ENCODE peak calls at places on chromosomes 6 and 20, in nine cellular contexts. K is neural progenitor cell; S is left ventricle myocardium inferior; E is colonic mucosa; F is A549; V is AG04449; P is fibroblast of mammary gland; A is AG04450; T is CD8-positive, alpha-beta T cell. J is an unnamed sample.

GRCh38 chr6:38876470-38876869 is 161.4 kb downstream of the DNAH8 start:
- DNase-seq in K (peak; percentile 17), S (no peak), E (peak; percentile 17), F (no peak), V (no peak), P (peak; percentile 21), A (no peak), T (peak; percentile 49), J (peak; percentile 70)

GRCh38 chr6:1767481-1768246 is 157.9 kb downstream of the FOXC1 start:
- DNase-seq in K (no peak), S (peak; percentile 56), E (no peak), F (peak; percentile 2), V (no peak), P (peak; percentile 79), A (no peak), T (no peak), J (no peak)

GRCh38 chr6:142926177-142926493 is 18.8 kb downstream of the HIVEP2 start:
- DNase-seq in K (no peak), S (no peak), E (no peak), F (no peak), V (no peak), P (no peak), A (no peak), T (no peak), J (no peak)

GRCh38 chr6:72724545-72724944 is 102.7 kb downstream of the KCNQ5 start:
- DNase-seq in K (no peak), S (no peak), E (no peak), F (no peak), V (no peak), P (peak; percentile 5), A (no peak), T (no peak), J (no peak)

GRCh38 chr6:14661188-14661587 is 543.6 kb downstream of the CD83 start:
- DNase-seq in K (no peak), S (no peak), E (no peak), F (peak; percentile 6), V (peak; percentile 19), P (no peak), A (no peak), T (peak; percentile 50), J (peak; percentile 20)

GRCh38 chr6:148441454-148441911 is 98.8 kb downstream of the SASH1 start:
- DNase-seq in K (no peak), S (no peak), E (no peak), F (peak; percentile 55), V (no peak), P (peak; percentile 83), A (no peak), T (no peak), J (no peak)

GRCh38 chr6:43036712-43037111 is 15.3 kb downstream of the RRP36 start:
- DNase-seq in K (no peak), S (no peak), E (no peak), F (no peak), V (no peak), P (no peak), A (no peak), T (no peak), J (no peak)

GRCh38 chr6:165662671-165663282 is at the start of gene PDE10A:
- DNase-seq in K (peak; percentile 86), S (peak; percentile 84), E (no peak), F (peak; percentile 67), V (no peak), P (no peak), A (no peak), T (no peak), J (no peak)

GRCh38 chr20:62741191-62741676 is 32.6 kb downstream of the NTSR1 start:
- DNase-seq in K (peak; percentile 78), S (peak; percentile 1), E (no peak), F (no peak), V (no peak), P (no peak), A (no peak), T (no peak), J (no peak)

GRCh38 chr20:49658508-49658907 is 55.2 kb downstream of the B4GALT5 start:
- DNase-seq in K (peak; percentile 70), S (no peak), E (no peak), F (no peak), V (no peak), P (no peak), A (no peak), T (no peak), J (no peak)

GRCh38 chr6:96116674-96117073 is 100.9 kb downstream of the FUT9 start:
- DNase-seq in K (peak; percentile 26), S (no peak), E (no peak), F (no peak), V (no peak), P (no peak), A (no peak), T (no peak), J (peak; percentile 29)

GRCh38 chr20:62426678-62427077 is 661 bp downstream of the RBBP8NL start:
- DNase-seq in K (peak; percentile 67), S (no peak), E (peak; percentile 61), F (no peak), V (no peak), P (no peak), A (no peak), T (no peak), J (no peak)

GRCh38 chr6:170296423-170296745 is 5.5 kb upstream of the DLL1 start:
- DNase-seq in K (peak; percentile 91), S (no peak), E (no peak), F (no peak), V (no peak), P (no peak), A (no peak), T (no peak), J (no peak)

GRCh38 chr6:134434019-134434949 is 116.4 kb upstream of the SGK1 start:
- DNase-seq in K (no peak), S (no peak), E (no peak), F (no peak), V (no peak), P (no peak), A (no peak), T (no peak), J (no peak)

GRCh38 chr6:134436950-134437349 is 119.0 kb upstream of the SGK1 start:
- DNase-seq in K (no peak), S (no peak), E (no peak), F (no peak), V (no peak), P (peak; percentile 64), A (no peak), T (no peak), J (no peak)

GRCh38 chr6:134437376-134437775 is 119.5 kb upstream of the SGK1 start:
- DNase-seq in K (no peak), S (no peak), E (no peak), F (peak; percentile 53), V (no peak), P (peak; percentile 82), A (no peak), T (no peak), J (no peak)

GRCh38 chr6:134435814-134436280 is 117.9 kb upstream of the SGK1 start:
- DNase-seq in K (no peak), S (no peak), E (no peak), F (no peak), V (no peak), P (no peak), A (no peak), T (no peak), J (no peak)

GRCh38 chr6:134436281-134436815 is 118.4 kb upstream of the SGK1 start:
- DNase-seq in K (no peak), S (no peak), E (no peak), F (peak; percentile 89), V (peak; percentile 88), P (peak; percentile 99), A (peak; percentile 84), T (no peak), J (no peak)
- H3K4me3 ChIP-seq in K (no peak overlapping the region), S (peak overlapping the region; percentile 1), E (no peak overlapping the region), F (peak overlapping the region; percentile 16), V (no peak overlapping the region), P (no peak overlapping the region), A (peak overlapping the region; percentile 42), T (no peak overlapping the region), J (no peak overlapping the region)

DNA sequence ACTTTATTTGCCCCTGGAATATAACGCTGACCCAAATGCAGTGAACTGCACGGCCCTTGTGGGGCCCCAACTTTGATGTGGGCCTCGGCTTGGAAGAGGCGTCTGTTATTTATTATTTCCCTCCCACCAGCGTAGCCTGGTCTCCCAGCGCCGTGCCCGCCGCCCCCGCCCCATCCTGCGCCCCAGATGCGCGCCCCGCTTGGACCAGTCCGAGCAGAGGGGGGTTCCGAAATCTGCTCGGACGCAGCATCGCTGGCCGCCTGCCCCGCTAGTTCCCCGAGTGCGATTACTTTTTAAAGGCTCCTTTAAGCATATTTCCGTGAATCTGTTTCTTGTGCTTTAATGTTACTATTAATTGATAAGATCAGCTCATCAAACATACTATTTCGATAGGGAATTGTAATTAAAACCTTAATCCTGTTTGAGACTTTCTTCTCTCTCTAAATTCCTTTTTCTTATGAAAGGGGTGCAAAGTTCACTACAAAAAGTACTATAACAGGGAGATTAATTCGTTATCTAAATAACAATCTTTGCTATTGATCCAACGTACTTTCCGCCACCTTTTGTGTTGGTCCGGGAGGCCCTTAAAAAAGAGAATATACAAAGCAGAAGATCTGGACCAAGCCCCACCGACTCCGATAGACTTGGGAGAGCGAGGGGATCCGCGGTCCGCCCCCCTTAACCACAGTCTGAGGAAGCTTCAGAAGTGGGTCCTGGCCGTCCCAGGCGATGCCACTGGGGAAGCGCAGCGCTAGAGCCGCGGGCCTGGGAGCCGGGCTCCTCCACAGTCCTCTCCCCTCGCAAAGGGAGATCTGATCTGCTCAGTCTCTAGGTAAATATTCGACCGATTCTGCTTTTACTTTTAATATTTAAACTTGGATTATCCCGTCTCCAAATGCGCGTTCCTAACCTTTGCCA is 10.1 kb downstream of the POU3F2 start:
- DNase-seq in K (peak; percentile 76), S (no peak), E (no peak), F (no peak), V (no peak), P (no peak), A (no peak), T (no peak), J (no peak)
- H3K4me3 ChIP-seq in K (peak overlapping the region; percentile 52), S (peak overlapping the region; percentile 57), E (peak overlapping the region; percentile 20), F (peak overlapping the region; percentile 44), V (peak overlapping the region; percentile 39), P (no peak overlapping the region), A (no peak overlapping the region), T (no peak overlapping the region), J (no peak overlapping the region)

DNA sequence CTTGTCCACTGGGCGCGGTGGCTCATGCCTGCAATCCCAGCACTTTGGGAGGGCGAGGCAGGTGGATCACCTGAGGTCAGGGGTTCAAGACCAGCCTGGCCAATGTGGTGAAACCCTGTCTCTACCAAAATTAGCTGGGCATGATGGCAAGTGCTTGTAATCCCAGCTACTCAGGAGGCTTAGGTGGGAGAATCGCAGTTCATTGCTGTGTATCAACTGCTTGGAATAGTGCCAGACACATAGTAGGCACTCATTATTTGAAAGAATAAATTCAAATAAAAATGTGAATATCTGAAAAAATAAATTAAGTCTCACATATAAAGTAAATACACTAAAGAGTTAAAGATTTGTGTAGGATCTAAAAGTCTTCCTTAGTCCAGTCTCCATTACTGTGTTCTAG is 1.9 kb downstream of the PAK1IP1 start:
- DNase-seq in K (no peak), S (no peak), E (no peak), F (no peak), V (no peak), P (no peak), A (no peak), T (no peak), J (no peak)
- H3K4me3 ChIP-seq in K (peak overlapping the region; percentile 92), S (no peak overlapping the region), E (no peak overlapping the region), F (no peak overlapping the region), V (no peak overlapping the region), P (no peak overlapping the region), A (no peak overlapping the region), T (no peak overlapping the region), J (no peak overlapping the region)

DNA sequence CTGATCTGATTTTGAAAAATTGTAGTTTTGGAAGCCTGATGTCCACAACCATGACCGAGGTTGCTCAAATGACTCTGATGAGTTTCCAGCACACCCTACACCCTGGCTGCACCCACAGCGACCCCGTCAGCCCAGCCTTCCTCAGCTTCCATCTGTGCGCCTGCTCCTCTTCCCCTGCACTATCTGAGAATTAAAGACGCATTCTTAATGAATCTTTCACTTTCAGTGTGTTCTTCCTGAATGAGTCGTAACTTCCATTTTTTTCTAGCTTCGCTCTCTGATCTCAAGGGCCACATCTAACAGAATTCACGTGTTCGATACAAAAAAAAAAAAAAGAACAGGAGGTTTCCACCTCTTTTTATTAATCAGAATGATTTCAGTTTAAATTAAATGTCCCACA is 21.3 kb upstream of the RREB1 start:
- DNase-seq in K (no peak), S (peak; percentile 30), E (peak; percentile 32), F (no peak), V (no peak), P (peak; percentile 55), A (no peak), T (peak; percentile 55), J (peak; percentile 56)
- H3K4me3 ChIP-seq in K (no peak overlapping the region), S (peak overlapping the region; percentile 50), E (peak overlapping the region; percentile 7), F (no peak overlapping the region), V (peak overlapping the region; percentile 43), P (peak overlapping the region; percentile 40), A (no peak overlapping the region), T (peak overlapping the region; percentile 34), J (no peak overlapping the region)

J was measured in DND-41.